ENCODE peak calls at places on chromosomes 11 and 22, in five cellular contexts. W is fibroblast of lung; R is iPS DF 6.9; X is heart right ventricle; Q is CD4-positive, CD25-positive, alpha-beta regulatory T cell. T is an unnamed sample.

GRCh38 chr11:94895971-94896370 is 77.4 kb downstream of the CWC15 start:
- DNase-seq in W (peak; percentile 42), X (no peak), R (no peak), Q (no peak), T (peak; percentile 69)

GRCh38 chr11:112564228-112564955 is 303.7 kb upstream of the PLET1 start:
- DNase-seq in X (peak; percentile 22), W (peak; percentile 79), Q (no peak), R (no peak), T (peak; percentile 88)

GRCh38 chr11:119236490-119236889 is 30.4 kb downstream of the CBL start:
- DNase-seq in W (peak; percentile 58), X (no peak), R (no peak), Q (no peak), T (no peak)

GRCh38 chr11:12091957-12092558 is 18.3 kb upstream of the MICAL2 start:
- DNase-seq in X (no peak), Q (no peak), W (no peak), R (no peak), T (no peak)

GRCh38 chr11:59289356-59289755 is 69.3 kb upstream of the OR5AN1 start:
- DNase-seq in Q (no peak), X (no peak), R (no peak), W (no peak), T (no peak)

GRCh38 chr11:117421471-117421870 is 93.8 kb downstream of the CEP164 start:
- DNase-seq in R (no peak), X (no peak), W (no peak), Q (no peak), T (no peak)

GRCh38 chr11:83044958-83045712 is 26.6 kb downstream of the RAB30 start:
- DNase-seq in W (peak; percentile 68), R (no peak), Q (no peak), X (no peak), T (peak; percentile 56)

GRCh38 chr11:12430912-12431311 is 53.5 kb downstream of the PARVA start:
- DNase-seq in W (peak; percentile 97), R (no peak), X (peak; percentile 61), Q (no peak), T (peak; percentile 81)

GRCh38 chr11:12460441-12460840 is 83.1 kb downstream of the PARVA start:
- DNase-seq in Q (no peak), R (no peak), W (no peak), X (no peak), T (no peak)

GRCh38 chr11:4647795-4648194 is 4.0 kb downstream of the OR51E1 start:
- DNase-seq in Q (no peak), W (no peak), X (no peak), R (no peak), T (no peak)

GRCh38 chr22:38757464-38757757 is 1.6 kb upstream of the SUN2 start:
- DNase-seq in Q (no peak), W (no peak), X (no peak), R (no peak), T (no peak)
- H3K4me3 ChIP-seq in Q (peak overlapping the region; percentile 85), W (no peak overlapping the region), X (no peak overlapping the region), R (no peak overlapping the region), T (no peak overlapping the region)

GRCh38 chr11:50037282-50037681 is 4.6 kb downstream of the OR4C45 start:
- DNase-seq in W (no peak), X (no peak), Q (no peak), R (no peak), T (no peak)
- H3K9me3 ChIP-seq in W (no peaks in the 10 kb centered on the region), X (no peaks in the 10 kb centered on the region), Q (peaks cover 2% of the 10 kb centered on the region), R (peaks cover 3% of the 10 kb centered on the region), T (no peaks in the 10 kb centered on the region)

DNA sequence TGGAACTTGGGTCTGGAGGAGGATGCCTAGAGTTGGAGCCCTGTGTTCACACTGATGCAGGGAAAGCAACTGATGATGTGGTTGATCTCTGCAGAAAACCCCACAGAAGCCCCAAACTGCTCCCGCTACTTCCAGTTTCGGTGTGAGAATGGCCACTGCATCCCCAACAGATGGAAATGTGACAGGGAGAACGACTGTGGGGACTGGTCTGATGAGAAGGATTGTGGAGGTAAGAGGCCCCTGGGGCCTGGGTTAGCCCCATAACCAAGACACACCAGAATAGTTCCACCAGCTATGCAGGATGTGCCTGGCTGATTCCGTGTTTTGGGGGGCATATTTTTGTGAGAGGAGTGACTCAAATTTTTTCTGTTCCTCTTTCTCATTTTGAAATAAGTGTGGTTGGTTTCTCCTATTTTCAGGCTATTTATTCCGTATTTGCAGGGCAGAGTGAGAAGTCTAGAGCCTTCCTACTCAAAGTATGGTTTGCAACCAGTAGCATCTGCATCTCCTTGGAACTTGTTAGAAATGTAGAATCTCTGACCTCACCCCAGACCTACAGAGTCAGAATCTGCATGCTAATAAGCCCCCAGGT is 137.3 kb upstream of the SORL1-AS1 start:
- DNase-seq in X (no peak), W (no peak), R (no peak), Q (no peak), T (no peak)
- H3K36me3 ChIP-seq in X (peaks cover 86% of the 10 kb centered on the region), W (peaks cover under 1% of the 10 kb centered on the region), R (peaks cover 21% of the 10 kb centered on the region), Q (peaks cover 98% of the 10 kb centered on the region), T (no peaks in the 10 kb centered on the region)

DNA sequence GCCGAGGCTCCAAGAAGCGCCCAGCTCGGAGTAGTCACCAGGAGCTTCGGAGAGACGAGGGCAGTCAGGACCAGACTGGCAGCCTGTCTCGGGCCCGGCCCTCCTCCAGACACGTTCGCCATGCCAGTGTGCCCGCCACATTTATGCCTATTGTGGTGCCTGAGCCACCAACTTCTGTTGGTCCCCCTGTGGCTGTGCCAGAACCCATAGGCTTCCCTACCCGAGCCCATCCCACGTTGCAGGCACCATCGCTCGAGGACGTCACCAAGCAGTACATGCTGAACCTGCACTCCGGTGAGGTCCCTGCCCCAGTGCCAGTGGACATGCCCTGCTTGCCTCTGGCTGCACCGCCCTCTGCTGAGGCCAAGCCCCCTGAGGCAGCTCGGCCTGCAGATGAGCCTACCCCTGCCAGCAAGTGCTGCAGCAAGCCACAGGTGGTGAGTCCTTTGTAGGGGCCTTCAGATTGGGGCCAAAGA is 3.4 kb downstream of the ARHGEF17 start:
- DNase-seq in Q (no peak), W (no peak), X (no peak), R (no peak), T (no peak)
- H3K4me3 ChIP-seq in Q (no peak overlapping the region), W (peak overlapping the region; percentile 88), X (peak overlapping the region; percentile 87), R (no peak overlapping the region), T (peak overlapping the region; percentile 19)

GRCh38 chr11:45432100-45432499 is 146.0 kb upstream of the SYT13 start:
- DNase-seq in Q (no peak), R (no peak), X (no peak), W (no peak), T (no peak)

GRCh38 chr11:45431301-45432018 is 145.3 kb upstream of the SYT13 start:
- DNase-seq in R (no peak), Q (no peak), X (no peak), W (no peak), T (no peak)

GRCh38 chr11:45429719-45430118 is 143.6 kb upstream of the SYT13 start:
- DNase-seq in X (no peak), Q (no peak), R (no peak), W (no peak), T (no peak)

GRCh38 chr11:45435706-45436105 is 149.6 kb upstream of the SYT13 start:
- DNase-seq in X (no peak), Q (no peak), W (no peak), R (no peak), T (no peak)

GRCh38 chr11:45432910-45433309 is 146.8 kb upstream of the SYT13 start:
- DNase-seq in Q (no peak), W (no peak), X (no peak), R (no peak), T (no peak)
- H3K9me3 ChIP-seq in Q (no peaks in the 10 kb centered on the region), W (no peaks in the 10 kb centered on the region), X (no peaks in the 10 kb centered on the region), R (no peaks in the 10 kb centered on the region), T (no peaks in the 10 kb centered on the region)

DNA sequence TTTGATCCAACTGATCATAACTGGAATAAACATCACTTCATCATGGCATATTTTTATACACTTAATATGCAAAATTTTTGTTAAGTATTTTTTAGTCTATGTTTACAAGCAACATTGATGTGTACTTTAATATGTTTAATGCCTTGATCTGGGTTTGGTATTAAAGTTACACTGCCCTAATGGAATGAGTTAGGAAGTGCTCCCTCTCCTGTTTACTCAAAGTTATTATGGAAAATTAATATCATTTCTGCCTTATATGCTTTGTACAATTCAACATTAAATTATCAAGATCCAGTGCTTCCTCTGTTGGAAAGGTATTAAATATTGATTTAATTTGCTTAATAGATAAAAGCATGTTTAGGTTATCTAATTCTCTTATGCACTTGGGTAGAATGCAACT is 927.3 kb upstream of the RAG2 start:
- DNase-seq in X (no peak), W (peak; percentile 44), R (no peak), Q (no peak), T (no peak)
- H3K36me3 ChIP-seq in X (no peaks in the 10 kb centered on the region), W (no peaks in the 10 kb centered on the region), R (no peaks in the 10 kb centered on the region), Q (no peaks in the 10 kb centered on the region), T (no peaks in the 10 kb centered on the region)

GRCh38 chr11:65586676-65587075 is 8.9 kb downstream of the KCNK7 start:
- DNase-seq in R (no peak), X (no peak), Q (no peak), W (peak; percentile 26), T (no peak)

GRCh38 chr11:65590240-65590738 is 5.3 kb downstream of the KCNK7 start:
- DNase-seq in Q (no peak), R (no peak), X (no peak), W (peak; percentile 57), T (no peak)

GRCh38 chr11:65586247-65586630 is 9.4 kb downstream of the KCNK7 start:
- DNase-seq in W (no peak), Q (no peak), R (no peak), X (no peak), T (no peak)

GRCh38 chr11:65589444-65590239 is 6.0 kb downstream of the KCNK7 start:
- DNase-seq in Q (no peak), R (no peak), W (no peak), X (no peak), T (no peak)

DNA sequence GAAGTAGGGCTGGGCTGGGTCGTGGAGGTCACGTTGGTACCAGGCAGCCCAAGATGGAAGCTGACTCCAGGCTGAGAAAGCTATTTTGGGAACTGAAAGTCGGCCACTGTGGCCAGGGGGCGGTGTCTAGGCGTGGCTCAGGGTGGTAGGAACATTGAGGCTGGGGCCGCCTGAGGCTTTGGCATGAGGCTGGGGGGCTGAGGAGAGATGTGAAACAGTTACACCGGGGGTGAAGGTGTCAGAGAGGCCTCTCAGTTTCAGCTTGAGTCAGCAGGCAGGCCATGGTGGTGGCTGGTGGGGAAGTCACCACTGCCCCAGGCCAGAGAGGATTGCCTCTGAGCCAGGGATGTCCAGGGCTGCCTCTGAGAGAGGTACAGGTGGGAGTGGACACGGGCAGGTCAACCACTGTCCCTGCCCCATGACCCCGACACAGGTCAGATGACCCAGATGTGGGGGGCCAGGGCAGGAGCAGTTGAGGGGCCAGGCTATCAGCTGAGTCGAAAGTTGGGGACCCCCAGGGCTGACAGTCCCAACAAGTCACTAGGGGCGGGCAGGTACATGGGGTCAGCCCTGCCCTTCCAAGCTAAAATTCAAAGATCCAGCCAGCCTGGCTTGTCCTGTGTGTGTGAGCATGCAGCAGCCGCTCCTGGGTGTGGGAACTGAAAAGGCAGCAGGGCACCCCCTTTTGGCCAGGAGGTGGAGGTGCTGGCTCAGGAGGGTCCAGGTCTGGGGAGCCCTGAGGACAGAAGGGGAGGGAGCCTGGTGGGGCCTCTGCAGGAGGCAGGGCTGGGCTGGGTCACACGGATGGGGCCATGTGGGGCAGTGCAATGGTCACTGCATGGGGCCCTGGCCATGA is 7.2 kb downstream of the KCNK7 start:
- DNase-seq in R (no peak), W (peak; percentile 52), X (peak; percentile 63), Q (peak; percentile 62), T (no peak)
- H3K4me3 ChIP-seq in R (no peak overlapping the region), W (no peak overlapping the region), X (no peak overlapping the region), Q (no peak overlapping the region), T (no peak overlapping the region)

T was measured in MG63.